ENCODE peak calls at places on chromosomes 6 and 20, in ten cellular contexts. Q is esophagus squamous epithelium; J is neuronal stem cell; L is GM23248; B is brain microvascular endothelial cell; F is heart left ventricle; C is CD4-positive, alpha-beta memory T cell; A is sigmoid colon; V is left ventricle myocardium inferior; K is fibroblast of lung. O is an unnamed sample.

GRCh38 chr6:37308084-37308817 is 45.5 kb upstream of the RNF8 start:
- DNase-seq in Q (no peak), J (no peak), L (peak; percentile 55), B (no peak), F (no peak), C (no peak), A (no peak), V (no peak), K (peak; percentile 78), O (no peak)

GRCh38 chr20:50142812-50143211 is 10.7 kb downstream of the PEDS1 start:
- DNase-seq in Q (no peak), J (no peak), L (no peak), B (no peak), F (no peak), C (no peak), A (no peak), V (no peak), K (no peak), O (no peak)

GRCh38 chr6:593139-593906 is 63.6 kb downstream of the HUS1B start:
- DNase-seq in Q (no peak), J (peak; percentile 58), L (peak; percentile 73), B (peak; percentile 46), F (no peak), C (peak; percentile 59), A (no peak), V (no peak), K (peak; percentile 43), O (peak; percentile 44)

GRCh38 chr6:90233994-90234393 is 62.6 kb downstream of the BACH2 start:
- DNase-seq in Q (no peak), J (no peak), L (no peak), B (no peak), F (no peak), C (peak; percentile 85), A (no peak), V (no peak), K (no peak), O (peak; percentile 37)

GRCh38 chr6:37516076-37516919 is 16.6 kb upstream of the CCDC167 start:
- DNase-seq in Q (no peak), J (no peak), L (no peak), B (no peak), F (peak; percentile 46), C (peak; percentile 96), A (peak; percentile 72), V (peak; percentile 31), K (no peak), O (peak; percentile 97)

GRCh38 chr6:49522710-49523593 is 23.2 kb downstream of the GLYATL3 start:
- DNase-seq in Q (no peak), J (no peak), L (no peak), B (no peak), F (no peak), C (no peak), A (no peak), V (no peak), K (no peak), O (no peak)

GRCh38 chr6:145490068-145490467 is 245.3 kb downstream of the EPM2A start:
- DNase-seq in Q (no peak), J (no peak), L (no peak), B (no peak), F (no peak), C (no peak), A (no peak), V (no peak), K (no peak), O (no peak)

GRCh38 chr6:7176208-7176607 is 68.4 kb downstream of the RREB1 start:
- DNase-seq in Q (no peak), J (no peak), L (no peak), B (no peak), F (peak; percentile 45), C (no peak), A (no peak), V (peak; percentile 34), K (no peak), O (no peak)

GRCh38 chr6:63213325-63213724 is 2.1 kb downstream of the FKBP1C start:
- DNase-seq in Q (no peak), J (no peak), L (no peak), B (no peak), F (no peak), C (no peak), A (no peak), V (no peak), K (no peak), O (no peak)

DNA sequence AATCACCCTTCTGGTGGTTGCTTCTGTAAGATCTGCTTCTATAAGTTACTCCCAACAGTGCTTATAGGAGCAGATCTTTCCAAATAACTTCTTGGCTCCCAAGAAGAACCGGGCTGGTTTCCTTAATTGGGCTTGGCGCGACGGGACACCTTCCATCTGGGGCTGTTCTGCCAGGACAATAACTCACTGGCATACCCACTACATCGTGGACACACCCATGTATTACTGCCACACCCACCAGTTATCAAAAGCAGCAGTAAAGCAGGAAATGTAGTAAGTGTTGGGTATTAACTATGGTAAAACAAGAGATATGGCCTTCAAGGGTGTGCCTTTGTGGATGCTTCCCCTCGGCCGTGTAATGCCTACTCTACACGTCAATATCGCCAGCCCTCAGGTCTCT is 24.7 kb downstream of the CNKSR3 start:
- DNase-seq in Q (no peak), J (no peak), L (no peak), B (no peak), F (no peak), C (no peak), A (no peak), V (no peak), K (no peak), O (no peak)
- H3K27ac ChIP-seq in Q (peak overlapping the region; percentile 26), J (no peak overlapping the region), L (no peak overlapping the region), B (no peak overlapping the region), F (peak overlapping the region; percentile 74), C (no peak overlapping the region), A (peak overlapping the region; percentile 87), V (no peak overlapping the region), K (no peak overlapping the region), O (no peak overlapping the region)

GRCh38 chr6:166927942-166928643 is 28.3 kb downstream of the RNASET2 start:
- DNase-seq in Q (no peak), J (no peak), L (no peak), B (no peak), F (no peak), C (no peak), A (no peak), V (no peak), K (no peak), O (no peak)

GRCh38 chr6:166928644-166929515 is 27.5 kb downstream of the RNASET2 start:
- DNase-seq in Q (no peak), J (no peak), L (no peak), B (no peak), F (no peak), C (no peak), A (no peak), V (no peak), K (no peak), O (no peak)

GRCh38 chr6:166926748-166927147 is 29.6 kb downstream of the RNASET2 start:
- DNase-seq in Q (no peak), J (no peak), L (no peak), B (no peak), F (no peak), C (no peak), A (no peak), V (no peak), K (no peak), O (no peak)

GRCh38 chr6:166925141-166925996 is 31.0 kb downstream of the RNASET2 start:
- DNase-seq in Q (no peak), J (no peak), L (no peak), B (no peak), F (no peak), C (no peak), A (no peak), V (no peak), K (no peak), O (no peak)

DNA sequence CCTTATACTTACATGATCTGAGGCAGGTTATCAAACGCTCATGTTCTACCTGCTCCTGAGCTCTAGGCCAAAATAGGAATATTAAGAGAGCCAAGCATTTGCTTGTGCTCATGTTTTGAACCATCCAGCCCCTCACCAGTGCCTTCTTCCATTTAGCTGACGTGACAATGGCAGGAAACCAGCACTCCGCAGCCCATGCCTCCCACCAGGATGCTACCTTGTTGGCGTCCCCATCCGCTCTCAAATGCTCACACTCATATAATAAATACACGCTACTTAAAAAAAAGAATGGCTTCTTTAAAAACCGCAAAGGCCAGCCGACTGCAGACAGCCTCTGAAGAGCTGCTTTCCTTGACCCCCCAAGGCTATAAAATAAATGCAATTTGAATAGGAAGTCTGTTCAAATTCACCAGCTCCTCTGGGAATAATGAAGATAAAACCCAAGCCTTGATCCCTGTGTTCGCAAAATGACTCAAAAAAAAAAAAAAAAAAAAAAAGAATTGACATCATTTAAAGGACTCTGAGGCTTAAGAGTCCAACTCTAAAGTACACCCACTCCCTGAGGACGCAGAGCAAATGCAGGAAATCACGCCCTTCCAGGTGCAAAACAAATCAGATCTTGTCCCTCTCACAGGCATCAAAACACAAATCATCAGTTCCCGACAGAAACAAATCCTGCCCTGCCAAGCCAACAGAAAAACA is 29.0 kb downstream of the RNASET2 start:
- DNase-seq in Q (no peak), J (no peak), L (no peak), B (no peak), F (no peak), C (no peak), A (no peak), V (no peak), K (no peak), O (no peak)
- H3K36me3 ChIP-seq in Q (no peaks in the 10 kb centered on the region), J (peaks cover 3% of the 10 kb centered on the region), L (no peaks in the 10 kb centered on the region), B (no peaks in the 10 kb centered on the region), F (peaks cover 9% of the 10 kb centered on the region), C (peaks cover 39% of the 10 kb centered on the region), A (no peaks in the 10 kb centered on the region), V (peaks cover 15% of the 10 kb centered on the region), K (no peaks in the 10 kb centered on the region), O (peaks cover 50% of the 10 kb centered on the region)

GRCh38 chr6:113375950-113376846 is 480.9 kb upstream of the MARCKS start:
- DNase-seq in Q (no peak), J (no peak), L (peak; percentile 88), B (peak; percentile 72), F (no peak), C (no peak), A (no peak), V (no peak), K (peak; percentile 93), O (no peak)

GRCh38 chr6:113377362-113377942 is 479.7 kb upstream of the MARCKS start:
- DNase-seq in Q (no peak), J (no peak), L (no peak), B (no peak), F (no peak), C (no peak), A (no peak), V (no peak), K (no peak), O (no peak)

GRCh38 chr6:113381232-113381631 is 475.9 kb upstream of the MARCKS start:
- DNase-seq in Q (no peak), J (no peak), L (no peak), B (no peak), F (no peak), C (no peak), A (no peak), V (no peak), K (peak; percentile 38), O (no peak)

GRCh38 chr6:113380591-113380990 is 476.6 kb upstream of the MARCKS start:
- DNase-seq in Q (no peak), J (no peak), L (no peak), B (no peak), F (no peak), C (no peak), A (no peak), V (no peak), K (no peak), O (no peak)

GRCh38 chr6:113376847-113377165 is 480.3 kb upstream of the MARCKS start:
- DNase-seq in Q (no peak), J (no peak), L (no peak), B (no peak), F (no peak), C (no peak), A (no peak), V (no peak), K (no peak), O (no peak)
- H3K27ac ChIP-seq in Q (no peak overlapping the region), J (no peak overlapping the region), L (peak overlapping the region; percentile 91), B (peak overlapping the region; percentile 40), F (no peak overlapping the region), C (no peak overlapping the region), A (no peak overlapping the region), V (no peak overlapping the region), K (peak overlapping the region; percentile 30), O (no peak overlapping the region)

GRCh38 chr6:31879901-31880300 is 1.1 kb upstream of the SLC44A4 start:
- DNase-seq in Q (no peak), J (no peak), L (no peak), B (no peak), F (no peak), C (no peak), A (no peak), V (no peak), K (no peak), O (no peak)
- H3K36me3 ChIP-seq in Q (peaks cover 41% of the 10 kb centered on the region), J (peaks cover 48% of the 10 kb centered on the region), L (no peaks in the 10 kb centered on the region), B (peaks cover 42% of the 10 kb centered on the region), F (peaks cover 53% of the 10 kb centered on the region), C (peaks cover 50% of the 10 kb centered on the region), A (peaks cover 44% of the 10 kb centered on the region), V (peaks cover 50% of the 10 kb centered on the region), K (peaks cover 28% of the 10 kb centered on the region), O (peaks cover 48% of the 10 kb centered on the region)

O was measured in CD4-positive, CD25-positive, alpha-beta regulatory T cell.